ENCODE peak calls at places on chromosomes 11 and 22, in four cellular contexts. X is endodermal cell, U is psoas muscle, J is heart right ventricle. Y is an unnamed sample.
A peak's percentile ranks its signal among the peaks of the same experiment; 100 is the strongest.

GRCh38 chr11:35983965-35984364 is 40.1 kb downstream of the LDLRAD3 start:
- DNase-seq in X (no peak), U (no peak), J (no peak), Y (no peak)

GRCh38 chr11:38160433-38160832 is 1562.4 kb upstream of the RAG2 start:
- DNase-seq in X (no peak), U (no peak), J (no peak), Y (no peak)

GRCh38 chr22:36546932-36547331 is 18.0 kb upstream of the EIF3D start:
- DNase-seq in X (no peak), U (no peak), J (no peak), Y (no peak)

GRCh38 chr22:29216011-29216872 is 10.5 kb downstream of the EMID1 start:
- DNase-seq in X (no peak), U (no peak), J (no peak), Y (no peak)

GRCh38 chr11:17531818-17532131 is 12.4 kb downstream of the USH1C start:
- DNase-seq in X (no peak), U (no peak), J (no peak), Y (no peak)

GRCh38 chr22:23548501-23549197 is 31.4 kb downstream of the IGLL1 start:
- DNase-seq in X (peak; percentile 33), U (no peak), J (no peak), Y (no peak)

GRCh38 chr22:49934144-49934890 is 15.9 kb downstream of the CRELD2 start:
- DNase-seq in X (no peak), U (peak; percentile 81), J (peak; percentile 69), Y (no peak)

GRCh38 chr11:75319035-75319877 is 32.2 kb downstream of the ARRB1 start:
- DNase-seq in X (no peak), U (no peak), J (no peak), Y (no peak)

GRCh38 chr11:75762885-75763284 is 5.7 kb upstream of the DGAT2 start:
- DNase-seq in X (no peak), U (no peak), J (no peak), Y (no peak)

GRCh38 chr11:35089724-35090505 is 49.1 kb upstream of the CD44 start:
- DNase-seq in X (no peak), U (no peak), J (no peak), Y (no peak)

GRCh38 chr11:119529063-119529845 is 106.3 kb upstream of the THY1 start:
- DNase-seq in X (peak; percentile 38), U (no peak), J (no peak), Y (no peak)

GRCh38 chr11:23730307-23730998 is 766.4 kb upstream of the LUZP2 start:
- DNase-seq in X (no peak), U (no peak), J (no peak), Y (no peak)

GRCh38 chr22:30826670-30827355 is 132.1 kb downstream of the OSBP2 start:
- DNase-seq in X (no peak), U (no peak), J (no peak), Y (no peak)

GRCh38 chr11:119316729-119317591 is at the start of gene MCAM:
- DNase-seq in X (peak; percentile 88), U (peak; percentile 51), J (peak; percentile 62), Y (no peak)

GRCh38 chr22:35064664-35065063 is 1.3 kb upstream of the ISX start:
- DNase-seq in X (no peak), U (no peak), J (no peak), Y (no peak)

GRCh38 chr11:2708151-2708581 is 8.4 kb upstream of the KCNQ1OT1 start:
- DNase-seq in X (no peak), U (peak; percentile 65), J (no peak), Y (no peak)

GRCh38 chr11:44763111-44763820 is 36.5 kb downstream of the TSPAN18 start:
- DNase-seq in X (peak; percentile 44), U (no peak), J (no peak), Y (no peak)

GRCh38 chr11:13826505-13827278 is 135.8 kb upstream of the SPON1 start:
- DNase-seq in X (no peak), U (no peak), J (no peak), Y (no peak)

GRCh38 chr11:85750646-85751045 is 60.3 kb downstream of the SYTL2 start:
- DNase-seq in X (no peak), U (no peak), J (no peak), Y (no peak)

GRCh38 chr22:48661984-48662383 is 1165.7 kb downstream of the BRD1 start:
- DNase-seq in X (no peak), U (no peak), J (no peak), Y (no peak)

GRCh38 chr11:44957051-44957515 is 6.4 kb upstream of the TP53I11 start:
- DNase-seq in X (peak; percentile 82), U (no peak), J (no peak), Y (no peak)

GRCh38 chr11:6693342-6694228 is 10.4 kb upstream of the MRPL17 start:
- DNase-seq in X (no peak), U (no peak), J (peak; percentile 44), Y (peak; percentile 42)

GRCh38 chr22:27677895-27678458 is 123.6 kb downstream of the MN1 start:
- DNase-seq in X (no peak), U (no peak), J (no peak), Y (no peak)

GRCh38 chr11:81000334-81001100 is 1559.7 kb upstream of the TENM4 start:
- DNase-seq in X (no peak), U (no peak), J (no peak), Y (no peak)

GRCh38 chr11:113572349-113572748 is 97.2 kb upstream of the DRD2 start:
- DNase-seq in X (no peak), U (no peak), J (no peak), Y (no peak)

GRCh38 chr11:134020598-134020997 is 48.3 kb upstream of the JAM3 start:
- DNase-seq in X (no peak), U (no peak), J (no peak), Y (no peak)

GRCh38 chr22:27836181-27836580 is 34.6 kb upstream of the MN1 start:
- DNase-seq in X (peak; percentile 64), U (no peak), J (no peak), Y (no peak)

GRCh38 chr11:91435694-91436375 is 788.8 kb upstream of the FAT3 start:
- DNase-seq in X (peak; percentile 56), U (no peak), J (no peak), Y (no peak)

GRCh38 chr11:122681731-122682130 is 26.2 kb downstream of the UBASH3B start:
- DNase-seq in X (peak; percentile 63), U (no peak), J (no peak), Y (no peak)

GRCh38 chr22:44263547-44263946 is 49.2 kb downstream of the SHISAL1 start:
- DNase-seq in X (no peak), U (no peak), J (no peak), Y (no peak)

GRCh38 chr22:44968736-44969135 is 41.1 kb downstream of the PHF21B start:
- DNase-seq in X (peak; percentile 66), U (no peak), J (no peak), Y (no peak)

GRCh38 chr11:843818-844692 is 1.4 kb downstream of the TSPAN4 start:
- DNase-seq in X (peak; percentile 96), U (peak; percentile 95), J (peak; percentile 95), Y (peak; percentile 83)

GRCh38 chr11:76843916-76844315 is 16.8 kb upstream of the ACER3 start:
- DNase-seq in X (no peak), U (no peak), J (no peak), Y (no peak)

DNA sequence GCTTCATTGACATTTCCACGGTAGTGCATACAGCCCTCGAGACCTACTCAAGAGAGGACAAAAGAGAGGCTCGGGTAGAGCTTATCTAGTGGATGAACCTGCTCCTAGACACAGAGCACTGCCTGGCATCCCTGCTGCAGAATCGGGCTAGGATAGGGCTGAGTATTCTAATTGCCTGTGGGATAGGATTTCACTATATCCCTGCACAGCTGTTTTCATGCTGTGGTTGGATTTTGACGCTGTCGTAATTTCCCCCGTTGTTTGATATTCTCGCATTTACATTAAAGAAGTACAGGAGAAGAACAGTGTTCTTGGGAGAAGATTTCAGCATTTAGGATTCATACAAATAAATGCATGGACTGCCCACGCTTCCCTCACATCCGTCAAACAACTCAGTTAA is 107.8 kb downstream of the KIRREL3 start:
- DNase-seq in X (no peak), U (no peak), J (no peak), Y (no peak)
- H3K27ac ChIP-seq in X (no peak overlapping the region), U (no peak overlapping the region), J (no peak overlapping the region), Y (no peak overlapping the region)

DNA sequence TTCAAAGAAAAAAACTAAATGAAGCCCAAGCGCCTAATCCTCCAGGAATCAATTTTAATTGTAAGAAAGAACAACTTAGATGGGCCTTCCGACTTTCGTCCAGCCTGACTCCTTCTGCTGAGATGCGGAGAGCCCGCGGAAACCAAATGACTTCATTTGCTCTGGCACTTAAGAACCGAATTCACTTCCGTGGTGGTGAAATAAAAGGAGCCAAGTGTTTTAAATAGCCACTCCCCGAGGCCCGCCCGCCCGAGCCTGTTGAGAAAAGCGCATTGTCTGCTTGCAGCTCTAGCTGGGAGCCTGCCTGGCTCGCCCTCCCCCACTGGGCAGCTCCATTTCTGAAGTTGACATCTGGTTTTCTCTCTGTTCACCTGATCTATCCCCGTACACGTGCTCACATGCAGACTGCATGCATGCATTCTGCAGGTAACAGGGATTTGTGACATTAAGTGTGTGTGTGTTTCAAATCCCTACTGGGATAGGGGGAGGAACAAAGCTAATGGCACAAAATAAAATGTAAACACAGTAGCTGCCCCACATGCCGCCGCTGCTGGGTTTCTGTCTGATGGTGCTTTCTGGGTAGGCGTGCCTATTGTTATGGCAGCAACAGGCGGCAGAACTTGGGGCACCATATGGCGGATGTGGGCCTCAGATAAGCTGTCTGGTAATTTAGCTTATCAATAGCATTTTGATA is 6.2 kb downstream of the TEAD1 start:
- DNase-seq in X (peak; percentile 96), U (peak; percentile 79), J (peak; percentile 82), Y (peak; percentile 18)
- H3K4me1 ChIP-seq in X (peaks cover 36% of the 10 kb centered on the region), U (peaks cover 87% of the 10 kb centered on the region), J (peaks cover 79% of the 10 kb centered on the region), Y (peaks cover 43% of the 10 kb centered on the region)

GRCh38 chr11:108496643-108497256 is 1.4 kb downstream of the POGLUT3 start:
- DNase-seq in X (no peak), U (no peak), J (no peak), Y (no peak)
- H3K27ac ChIP-seq in X (no peak overlapping the region), U (peak overlapping the region; percentile 93), J (peak overlapping the region; percentile 92), Y (peak overlapping the region; percentile 98)

DNA sequence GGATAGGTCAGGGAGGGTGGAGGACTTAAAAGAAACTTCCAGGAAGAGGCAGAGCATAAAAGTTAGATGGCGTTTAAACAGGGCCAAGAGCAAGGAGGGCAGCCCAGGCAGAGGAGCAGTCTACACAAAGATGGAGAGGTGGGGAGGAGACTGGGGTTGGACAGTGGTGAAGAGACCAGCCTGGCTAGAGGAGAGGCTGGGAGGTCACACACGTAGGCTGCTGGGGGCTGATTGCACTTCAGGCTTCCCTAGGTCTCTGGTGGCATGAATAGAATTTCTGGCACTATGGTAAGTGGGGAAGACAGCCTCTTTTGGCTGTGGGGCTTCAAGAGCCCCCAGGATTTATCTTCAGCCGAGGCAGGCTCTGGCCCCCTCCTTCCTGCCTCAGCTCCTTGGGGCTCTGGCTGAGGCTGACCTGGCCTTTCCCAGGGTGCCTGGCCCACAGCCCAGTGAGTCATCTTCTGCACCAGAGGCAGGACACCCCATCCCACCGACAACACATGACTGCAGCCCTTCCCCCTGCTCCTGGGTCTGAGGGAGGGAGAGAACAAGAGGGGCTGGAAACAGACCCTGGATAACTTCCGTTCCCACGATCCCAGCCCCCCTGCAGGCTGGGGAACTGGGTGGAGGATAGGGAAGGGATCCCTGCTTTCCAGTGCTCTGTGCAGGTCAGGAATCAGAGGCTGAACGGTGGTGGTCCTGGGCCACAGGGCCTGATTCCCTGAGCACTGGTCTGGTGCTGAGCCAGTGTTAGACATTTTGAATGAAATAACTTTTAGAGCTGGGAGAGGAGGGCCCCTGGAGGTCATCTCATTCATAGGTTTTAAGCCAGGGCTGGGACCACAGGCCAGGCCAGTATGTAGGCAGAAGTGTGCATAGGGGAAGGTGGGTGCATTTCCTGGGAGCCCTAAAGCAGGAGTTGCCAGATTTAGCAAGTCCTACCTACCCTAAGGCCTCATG is 26.4 kb downstream of the ARHGEF17 start:
- DNase-seq in X (peak; percentile 77), U (peak; percentile 91), J (peak; percentile 90), Y (peak; percentile 64)
- H3K4me1 ChIP-seq in X (peaks cover 11% of the 10 kb centered on the region), U (peaks cover 11% of the 10 kb centered on the region), J (peaks cover 94% of the 10 kb centered on the region), Y (peaks cover 90% of the 10 kb centered on the region)

Y was measured in thoracic aorta.